ENCODE peak calls at places on chromosomes 7 and 10, in six cellular contexts. O is H9, M is IMR-90, C is mesendoderm, S is mesenchymal stem cell, K is H1. X is an unnamed sample.
A peak's percentile ranks its signal among the peaks of the same experiment; 100 is the strongest.

GRCh38 chr10:4651404-4652037 is 174.5 kb upstream of the AKR1E2 start:
- DNase-seq in S (no peak), K (no peak), O (no peak), M (no peak), C (no peak), X (no peak)

GRCh38 chr10:133261726-133262325 is 14.8 kb downstream of the ADAM8 start:
- DNase-seq in K (peak; percentile 78), O (peak; percentile 69), C (peak; percentile 56), M (peak; percentile 38), S (peak; percentile 56), X (no peak)

GRCh38 chr10:63722537-63722936 is 201.3 kb downstream of the REEP3 start:
- DNase-seq in M (peak; percentile 64), S (peak; percentile 86), O (no peak), C (peak; percentile 65), K (no peak), X (no peak)

GRCh38 chr10:13219685-13220670 is 14.2 kb downstream of the UCMA start:
- DNase-seq in C (peak; percentile 77), M (peak; percentile 7), K (peak; percentile 63), S (peak; percentile 4), O (peak; percentile 64), X (no peak)

GRCh38 chr10:83580373-83581012 is 558.8 kb upstream of the GHITM start:
- DNase-seq in K (no peak), O (no peak), M (no peak), S (no peak), C (no peak), X (no peak)

GRCh38 chr10:87850742-87851205 is 12.6 kb downstream of the KLLN start:
- DNase-seq in C (peak; percentile 85), K (no peak), M (peak; percentile 70), S (peak; percentile 73), O (peak; percentile 80), X (peak; percentile 41)

GRCh38 chr10:132099701-132100481 is 34.1 kb downstream of the JAKMIP3 start:
- DNase-seq in S (no peak), K (peak; percentile 42), M (no peak), C (no peak), O (peak; percentile 15), X (no peak)

GRCh38 chr10:86305521-86305920 is 61.1 kb downstream of the GRID1 start:
- DNase-seq in C (no peak), O (no peak), S (no peak), K (no peak), M (no peak), X (no peak)

GRCh38 chr10:95755511-95756004 is 405 bp upstream of the ENTPD1 start:
- DNase-seq in O (peak; percentile 80), M (no peak), S (peak; percentile 53), K (no peak), C (peak; percentile 77), X (no peak)

GRCh38 chr7:159091480-159092475 is 52.9 kb downstream of the VIPR2 start:
- DNase-seq in K (peak; percentile 40), S (no peak), C (no peak), O (peak; percentile 23), M (no peak), X (no peak)

GRCh38 chr7:2040201-2040892 is 192.4 kb downstream of the MAD1L1 start:
- DNase-seq in C (no peak), K (no peak), S (no peak), M (no peak), O (no peak), X (no peak)

GRCh38 chr7:2040893-2041270 is 191.9 kb downstream of the MAD1L1 start:
- DNase-seq in M (no peak), K (no peak), C (peak; percentile 13), O (peak; percentile 28), S (no peak), X (no peak)

GRCh38 chr7:2037301-2037804 is 195.4 kb downstream of the MAD1L1 start:
- DNase-seq in C (no peak), S (no peak), O (no peak), M (peak; percentile 44), K (no peak), X (no peak)

GRCh38 chr7:2037805-2038635 is 194.7 kb downstream of the MAD1L1 start:
- DNase-seq in K (no peak), O (no peak), S (peak; percentile 33), M (peak; percentile 80), C (peak; percentile 13), X (no peak)

GRCh38 chr7:2038876-2039728 is 193.6 kb downstream of the MAD1L1 start:
- DNase-seq in S (no peak), C (no peak), O (no peak), M (no peak), K (no peak), X (no peak)
- H2BK15ac ChIP-seq in S (no peak overlapping the region), C (no peak overlapping the region), O (no peak overlapping the region), M (no peak overlapping the region), K (no peak overlapping the region), X (no peak overlapping the region)

DNA sequence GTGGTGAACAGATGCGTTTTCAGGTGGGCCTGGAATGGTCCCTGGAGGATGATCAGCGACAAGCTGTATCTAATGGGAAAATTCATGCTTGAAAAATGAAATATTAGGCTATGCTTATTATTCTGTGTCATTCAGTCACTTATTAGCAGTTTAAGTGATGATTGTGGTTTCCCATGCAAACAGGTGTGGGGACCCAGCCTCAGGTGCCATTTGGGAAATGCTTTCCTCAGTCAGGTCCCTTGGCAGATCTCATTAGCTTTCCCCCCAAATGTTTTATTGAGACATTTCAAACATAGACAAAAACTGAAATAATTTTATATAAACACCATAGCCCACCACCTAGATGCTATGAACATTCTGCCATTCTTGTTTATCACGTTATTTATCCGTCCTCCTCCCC is 411 bp upstream of the SNX10 start:
- DNase-seq in K (no peak), C (no peak), M (no peak), S (no peak), O (no peak), X (no peak)
- H3K27ac ChIP-seq in K (no peak overlapping the region), C (no peak overlapping the region), M (no peak overlapping the region), S (no peak overlapping the region), O (no peak overlapping the region), X (no peak overlapping the region)

GRCh38 chr7:84204655-84205054 is 10.1 kb upstream of the SEMA3A start:
- DNase-seq in M (peak; percentile 88), K (no peak), O (no peak), S (peak; percentile 66), C (no peak), X (no peak)
- H2BK15ac ChIP-seq in M (no peak overlapping the region), K (no peak overlapping the region), O (no peak overlapping the region), S (no peak overlapping the region), C (no peak overlapping the region), X (no peak overlapping the region)

GRCh38 chr7:29239638-29240037 is 45.1 kb downstream of the CHN2 start:
- DNase-seq in S (no peak), O (peak; percentile 56), C (peak; percentile 38), M (no peak), K (peak; percentile 58), X (no peak)
- H3K27ac ChIP-seq in S (no peak overlapping the region), O (no peak overlapping the region), C (no peak overlapping the region), M (no peak overlapping the region), K (no peak overlapping the region), X (no peak overlapping the region)

GRCh38 chr7:22851140-22851539 is 28.5 kb upstream of the TOMM7 start:
- DNase-seq in K (no peak), S (no peak), C (peak; percentile 63), O (no peak), M (no peak), X (no peak)
- H2BK15ac ChIP-seq in K (no peak overlapping the region), S (no peak overlapping the region), C (no peak overlapping the region), O (no peak overlapping the region), M (peak overlapping the region; percentile 25), X (no peak overlapping the region)

GRCh38 chr10:70576803-70577517 is 25.6 kb downstream of the PRF1 start:
- DNase-seq in O (no peak), K (no peak), C (no peak), M (peak; percentile 27), S (no peak), X (no peak)
- H3K27ac ChIP-seq in O (no peak overlapping the region), K (no peak overlapping the region), C (no peak overlapping the region), M (no peak overlapping the region), S (peak overlapping the region; percentile 21), X (no peak overlapping the region)

GRCh38 chr10:103651783-103652476 is 158.4 kb downstream of the NEURL1 start:
- DNase-seq in C (no peak), S (no peak), M (no peak), O (no peak), K (no peak), X (no peak)
- H2BK15ac ChIP-seq in C (no peak overlapping the region), S (no peak overlapping the region), M (no peak overlapping the region), O (no peak overlapping the region), K (no peak overlapping the region), X (no peak overlapping the region)

DNA sequence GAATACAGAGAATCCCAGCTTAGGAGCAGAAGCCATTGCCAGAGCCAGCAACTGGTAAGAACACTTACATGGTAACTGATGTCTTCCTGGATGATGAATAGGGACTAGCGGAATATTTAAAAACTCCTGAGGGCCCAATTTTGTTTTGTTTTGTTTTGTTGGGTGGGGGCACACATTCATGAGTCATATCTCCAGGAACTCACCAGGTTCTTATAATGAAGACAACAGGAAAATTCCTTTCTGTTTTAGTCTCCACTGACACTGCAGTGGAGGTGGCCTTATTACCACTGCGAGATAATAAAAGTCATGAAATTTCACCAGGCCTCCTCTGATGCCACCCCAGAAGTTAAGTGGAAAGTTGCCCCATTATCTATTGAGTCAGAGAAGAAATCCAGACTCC is 6.6 kb upstream of the CUZD1 start:
- DNase-seq in K (no peak), S (peak; percentile 7), O (no peak), C (no peak), M (no peak), X (no peak)
- H3K27ac ChIP-seq in K (no peak overlapping the region), S (peak overlapping the region; percentile 33), O (no peak overlapping the region), C (no peak overlapping the region), M (no peak overlapping the region), X (no peak overlapping the region)

GRCh38 chr7:100791881-100792666 is 35.2 kb downstream of the EPHB4 start:
- DNase-seq in K (no peak), C (no peak), M (no peak), O (no peak), S (no peak), X (no peak)
- H2BK15ac ChIP-seq in K (peak overlapping the region; percentile 81), C (no peak overlapping the region), M (no peak overlapping the region), O (no peak overlapping the region), S (no peak overlapping the region), X (no peak overlapping the region)

DNA sequence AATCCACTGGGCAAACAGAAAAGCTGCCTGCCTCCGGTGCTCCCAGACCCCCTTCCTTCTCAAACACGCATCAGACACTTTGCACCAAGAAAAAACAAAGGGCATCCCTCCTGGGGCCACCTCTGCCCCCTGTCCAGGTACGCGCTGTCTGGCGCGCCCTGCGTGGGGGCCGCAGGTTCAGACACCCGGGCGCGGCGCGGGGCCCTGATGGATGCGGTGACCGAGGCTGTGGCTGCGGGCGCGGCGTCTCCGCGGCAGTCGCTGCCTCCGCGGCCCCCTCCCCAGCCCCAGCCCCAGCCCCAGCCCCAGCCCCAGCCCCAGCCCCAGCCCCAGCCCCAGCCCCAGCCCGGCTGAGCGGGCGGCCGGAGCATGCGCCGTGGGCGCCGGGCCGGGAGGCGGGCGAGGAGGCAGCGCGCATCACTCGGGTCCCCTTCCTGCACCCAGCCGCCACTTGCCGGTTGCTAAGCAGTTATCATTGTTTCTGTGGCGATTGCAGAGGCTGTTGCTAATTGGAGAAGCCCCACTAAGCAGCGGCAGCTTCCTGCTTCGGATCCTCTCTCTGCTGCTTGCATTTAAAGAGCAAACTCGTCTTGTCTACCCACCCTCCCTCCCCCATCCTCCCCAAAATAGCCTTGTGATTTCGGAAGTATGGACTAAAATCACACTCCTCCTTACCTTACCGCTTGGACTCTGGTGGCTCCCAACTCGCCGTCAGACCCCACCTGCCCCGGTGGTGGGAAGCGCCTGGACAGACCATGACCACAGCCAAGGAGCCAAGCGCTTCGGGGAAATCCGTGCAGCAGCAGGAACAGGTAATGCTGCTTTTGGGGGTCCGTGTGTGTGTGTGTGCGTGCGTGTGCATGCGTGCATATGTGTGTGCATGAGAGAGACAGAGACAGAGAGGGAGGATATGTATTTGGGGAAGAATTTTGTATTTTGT is 252.8 kb downstream of the DPP6 start:
- DNase-seq in C (peak; percentile 88), O (peak; percentile 76), M (no peak), K (peak; percentile 63), S (no peak), X (peak; percentile 41)
- H3K27ac ChIP-seq in C (no peak overlapping the region), O (no peak overlapping the region), M (no peak overlapping the region), K (no peak overlapping the region), S (no peak overlapping the region), X (no peak overlapping the region)